ENCODE peak calls at places on chromosome 15, in seven cellular contexts. P is natural killer cell; B is stimulated activated effector memory CD8-positive, alpha-beta T cell treated with anti-CD3 and anti-CD28 coated beads, Interleukin-12 subunit alpha, Interleukin-12 subunit beta, amount 100 ng/mL, for 72 hours; S is right lobe of liver; T is naive thymus-derived CD8-positive, alpha-beta T cell; H is Right ventricle myocardium inferior; R is gastroesophageal sphincter. F is an unnamed sample.

GRCh38 chr15:23395030-23395692 is 40.6 kb downstream of the GOLGA8S start:
- ATAC-seq in P (no peak), T (no peak), S (no peak), H (no peak), B (no peak), R (peak; percentile 34), F (no peak)

GRCh38 chr15:50718700-50719125 is 32.1 kb upstream of the TRPM7 start:
- ATAC-seq in S (peak; percentile 98), H (no peak), B (no peak), R (no peak), P (no peak), T (no peak), F (no peak)

GRCh38 chr15:89555768-89556167 is 19.5 kb upstream of the TICRR start:
- ATAC-seq in T (no peak), B (no peak), R (no peak), S (no peak), H (no peak), P (no peak), F (no peak)

GRCh38 chr15:79432345-79433311 is 492 bp downstream of the MINAR1 start:
- ATAC-seq in B (no peak), H (peak; percentile 16), P (no peak), T (no peak), R (no peak), S (no peak), F (peak; percentile 39)

GRCh38 chr15:50210462-50211264 is 28.7 kb downstream of the SLC27A2 start:
- ATAC-seq in B (no peak), R (no peak), T (no peak), H (no peak), P (no peak), S (peak; percentile 11), F (no peak)

GRCh38 chr15:58134886-58135285 is 3.3 kb upstream of the AQP9 start:
- ATAC-seq in B (no peak), T (no peak), P (no peak), S (no peak), H (no peak), R (no peak), F (no peak)

GRCh38 chr15:39312984-39313383 is 267.9 kb upstream of the THBS1 start:
- ATAC-seq in B (no peak), T (no peak), S (peak; percentile 52), R (no peak), P (peak; percentile 65), H (no peak), F (peak; percentile 54)

GRCh38 chr15:43493687-43494472 is 924 bp upstream of the TP53BP1 start:
- ATAC-seq in T (no peak), H (no peak), P (no peak), S (no peak), R (no peak), B (no peak), F (no peak)

GRCh38 chr15:66720206-66721010 is 18.4 kb downstream of the SMAD6 start:
- ATAC-seq in T (no peak), P (no peak), B (peak; percentile 90), R (peak; percentile 27), H (no peak), S (no peak), F (no peak)

GRCh38 chr15:55999635-56000034 is 6.2 kb upstream of the NEDD4 start:
- ATAC-seq in B (peak; percentile 39), P (no peak), S (no peak), H (no peak), T (no peak), R (no peak), F (no peak)

F was measured in stimulated activated memory B cell treated with anti-CD40 and anti-IgM and Interleukin-4, amounts not matched to agents 10 μg/mL and 1 μg/mL and 100 μg/mL, for 72 hours.